ENCODE peak calls at places on chromosomes 16 and 17, in seven cellular contexts. W, C, A, M, V, N and R are unnamed samples.

GRCh38 chr16:52963471-52963870 is 89.2 kb downstream of the CHD9NB start:
- DNase-seq in W (no peak), C (no peak), A (no peak), M (peak; percentile 51), V (no peak), N (no peak), R (no peak)

GRCh38 chr17:47254403-47254943 is 846 bp downstream of the ITGB3 start:
- DNase-seq in W (no peak), C (no peak), A (no peak), M (peak; percentile 43), V (no peak), N (no peak), R (no peak)

GRCh38 chr17:14482715-14483114 is 181.8 kb downstream of the HS3ST3B1 start:
- DNase-seq in W (no peak), C (no peak), A (no peak), M (no peak), V (no peak), N (no peak), R (no peak)

GRCh38 chr16:30398660-30399434 is 3.6 kb downstream of the ZNF48 start:
- DNase-seq in W (no peak), C (no peak), A (no peak), M (no peak), V (no peak), N (no peak), R (no peak)

GRCh38 chr17:17663160-17664072 is 17.8 kb upstream of the RAI1 start:
- DNase-seq in W (no peak), C (peak; percentile 40), A (no peak), M (peak; percentile 90), V (peak; percentile 57), N (peak; percentile 90), R (peak; percentile 87)

GRCh38 chr17:34504814-34505484 is 74.4 kb upstream of the TMEM132E start:
- DNase-seq in W (no peak), C (no peak), A (no peak), M (no peak), V (no peak), N (no peak), R (no peak)

GRCh38 chr16:3575491-3575890 is 1.7 kb downstream of the NLRC3 start:
- DNase-seq in W (no peak), C (no peak), A (no peak), M (no peak), V (no peak), N (no peak), R (no peak)

GRCh38 chr17:34313164-34313563 is 6.1 kb upstream of the CCL8 start:
- DNase-seq in W (no peak), C (no peak), A (no peak), M (no peak), V (no peak), N (no peak), R (no peak)

GRCh38 chr16:4465977-4466779 is 8.2 kb downstream of the NMRAL1 start:
- DNase-seq in W (no peak), C (peak; percentile 79), A (no peak), M (no peak), V (no peak), N (no peak), R (no peak)

GRCh38 chr16:56606688-56607618 is 1.4 kb upstream of the MT2A start:
- DNase-seq in W (peak; percentile 96), C (peak; percentile 61), A (peak; percentile 82), M (peak; percentile 40), V (peak; percentile 70), N (peak; percentile 95), R (peak; percentile 94)

GRCh38 chr16:3149630-3150345 is 15.0 kb downstream of the ZNF213 start:
- DNase-seq in W (peak; percentile 77), C (peak; percentile 73), A (peak; percentile 48), M (peak; percentile 89), V (peak; percentile 73), N (peak; percentile 87), R (peak; percentile 61)

GRCh38 chr16:88979616-88980015 is 2.6 kb upstream of the CBFA2T3 start:
- DNase-seq in W (no peak), C (no peak), A (no peak), M (no peak), V (no peak), N (no peak), R (no peak)

GRCh38 chr17:1298616-1299015 is 19.2 kb downstream of the TRARG1 start:
- DNase-seq in W (no peak), C (no peak), A (no peak), M (peak; percentile 79), V (peak; percentile 47), N (no peak), R (no peak)

GRCh38 chr17:76645481-76645880 is 1.9 kb upstream of the ST6GALNAC1 start:
- DNase-seq in W (no peak), C (no peak), A (no peak), M (no peak), V (no peak), N (no peak), R (no peak)

GRCh38 chr17:45093444-45094110 is 32.5 kb downstream of the NMT1 start:
- DNase-seq in W (no peak), C (no peak), A (peak; percentile 36), M (no peak), V (no peak), N (no peak), R (no peak)

GRCh38 chr17:45098081-45098868 is 34.0 kb downstream of the PLCD3 start:
- DNase-seq in W (no peak), C (no peak), A (no peak), M (no peak), V (no peak), N (no peak), R (no peak)

GRCh38 chr17:45096926-45097325 is 35.4 kb downstream of the PLCD3 start:
- DNase-seq in W (no peak), C (no peak), A (no peak), M (no peak), V (no peak), N (no peak), R (no peak)

GRCh38 chr17:45098869-45099616 is 33.3 kb downstream of the PLCD3 start:
- DNase-seq in W (peak; percentile 95), C (peak; percentile 88), A (peak; percentile 88), M (peak; percentile 95), V (peak; percentile 81), N (peak; percentile 93), R (peak; percentile 89)

GRCh38 chr17:45096141-45096540 is 35.0 kb downstream of the NMT1 start:
- DNase-seq in W (no peak), C (no peak), A (no peak), M (peak; percentile 58), V (no peak), N (no peak), R (no peak)
- H3K27ac ChIP-seq in W (peak overlapping the region; percentile 28), C (no peak overlapping the region), A (no peak overlapping the region), M (no peak overlapping the region), V (no peak overlapping the region), N (no peak overlapping the region), R (no peak overlapping the region)

DNA sequence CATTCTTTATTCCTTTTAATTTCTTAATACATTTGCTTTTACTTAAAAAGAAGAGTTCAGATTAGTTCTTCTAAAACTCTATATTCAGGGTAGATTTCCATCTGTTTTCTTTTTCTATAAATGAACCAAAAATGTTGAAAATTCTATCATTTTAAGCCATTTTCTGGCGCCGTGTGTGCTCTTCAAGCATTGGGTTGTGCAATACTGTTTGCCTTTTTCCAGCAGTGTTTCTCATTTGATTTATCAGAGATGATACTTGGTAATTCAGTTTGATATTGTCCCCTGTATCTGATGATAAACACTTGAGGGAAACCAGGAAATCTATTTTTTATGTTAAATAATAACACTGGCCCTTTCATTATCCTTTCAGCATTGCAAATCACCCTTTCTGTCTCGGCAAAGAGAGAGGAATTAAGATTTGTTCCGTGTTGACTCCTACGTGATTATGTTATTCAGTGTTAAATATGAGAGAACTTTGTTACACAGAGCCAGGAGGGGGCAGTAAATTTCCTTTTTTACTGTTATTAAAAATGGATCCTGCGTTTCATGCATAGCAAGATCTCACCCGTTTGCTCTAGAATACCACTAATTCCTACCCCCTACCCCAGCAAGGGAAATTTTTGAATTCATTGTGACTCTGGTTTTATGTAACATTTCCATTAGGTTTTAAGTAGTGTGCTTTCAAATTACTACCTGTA is 606.9 kb upstream of the RBFOX1 start:
- DNase-seq in W (no peak), C (no peak), A (no peak), M (peak; percentile 23), V (no peak), N (no peak), R (no peak)
- TF ChIP-seq CTCF in W (no peak), C (no peak), A (no peak), M (no peak), V (peak; percentile 22), N (peak; percentile 17), R (no peak)

GRCh38 chr17:30829022-30829421 is 2.7 kb upstream of the ATAD5 start:
- DNase-seq in W (no peak), C (no peak), A (no peak), M (no peak), V (no peak), N (no peak), R (no peak)
- H3K27ac ChIP-seq in W (no peak overlapping the region), C (no peak overlapping the region), A (no peak overlapping the region), M (no peak overlapping the region), V (no peak overlapping the region), N (no peak overlapping the region), R (peak overlapping the region; percentile 1)

GRCh38 chr16:57736419-57737281 is 1.1 kb downstream of the KATNB1 start:
- DNase-seq in W (peak; percentile 73), C (no peak), A (no peak), M (peak; percentile 73), V (peak; percentile 55), N (peak; percentile 79), R (peak; percentile 59)
- TF ChIP-seq CTCF in W (no peak), C (no peak), A (peak; percentile 27), M (no peak), V (no peak), N (no peak), R (peak; percentile 42)

GRCh38 chr16:81638286-81638945 is 140.7 kb upstream of the PLCG2 start:
- DNase-seq in W (no peak), C (no peak), A (no peak), M (no peak), V (peak; percentile 50), N (no peak), R (no peak)

GRCh38 chr16:81639348-81639747 is 139.7 kb upstream of the PLCG2 start:
- DNase-seq in W (no peak), C (no peak), A (no peak), M (no peak), V (no peak), N (no peak), R (no peak)

GRCh38 chr16:81640681-81641070 is 138.4 kb upstream of the PLCG2 start:
- DNase-seq in W (no peak), C (no peak), A (no peak), M (no peak), V (no peak), N (peak; percentile 12), R (no peak)

GRCh38 chr16:81641403-81642106 is 137.5 kb upstream of the PLCG2 start:
- DNase-seq in W (no peak), C (no peak), A (no peak), M (peak; percentile 45), V (no peak), N (no peak), R (no peak)

DNA sequence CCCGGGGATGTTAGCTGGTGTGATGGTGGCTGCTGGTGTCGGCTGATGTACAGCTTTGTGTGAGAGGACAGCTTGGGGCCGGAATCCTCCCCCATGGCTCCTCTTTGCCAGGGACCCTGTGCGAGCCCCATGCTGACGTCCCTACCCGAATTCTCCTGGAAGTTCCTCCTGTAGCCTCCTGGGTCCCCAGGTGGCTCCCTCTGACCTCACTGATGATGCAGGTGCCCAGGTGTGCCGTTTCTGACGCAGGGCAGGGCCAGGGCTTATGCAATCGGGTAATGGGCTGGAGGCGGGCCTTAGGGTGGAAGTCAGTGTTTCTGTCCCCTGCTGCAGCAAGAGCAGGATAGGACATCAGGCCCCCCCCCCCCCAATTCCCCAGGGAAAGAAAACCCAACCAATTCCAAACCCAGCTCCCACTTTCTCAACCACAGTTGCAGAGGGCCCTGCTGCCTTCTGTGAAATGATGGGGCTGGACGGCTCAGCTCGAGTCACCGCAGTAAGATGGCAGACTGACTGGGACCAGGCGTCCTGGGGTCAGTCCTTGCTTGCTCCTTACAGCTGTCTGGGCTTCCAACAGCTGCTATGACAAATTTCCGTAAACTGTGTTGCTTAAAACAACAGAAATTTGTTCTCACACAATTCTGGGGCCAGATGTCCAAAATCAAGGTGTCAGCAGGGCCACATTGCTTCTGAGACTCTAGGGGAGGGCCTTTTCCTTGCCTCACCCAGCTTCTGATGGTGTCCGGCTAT is 139.0 kb upstream of the PLCG2 start:
- DNase-seq in W (no peak), C (no peak), A (no peak), M (no peak), V (no peak), N (no peak), R (no peak)
- H3K27ac ChIP-seq in W (no peak overlapping the region), C (no peak overlapping the region), A (no peak overlapping the region), M (no peak overlapping the region), V (no peak overlapping the region), N (no peak overlapping the region), R (peak overlapping the region; percentile 39)